ENCODE peak calls at places on chromosome 18, in nine cellular contexts. One of them, this sample, is unnamed.
A peak's percentile ranks its signal among the peaks of the same experiment; 100 is the strongest.

GRCh38 chr18:21366896-21367295 is 124.9 kb downstream of the GREB1L start:
- DNase-seq in GM23248: no peak
- DNase-seq in ascending aorta: no peak
- DNase-seq in mesenchymal stem cell: no peak
- DNase-seq in left ventricle myocardium inferior: no peak
- DNase-seq in BE2C: no peak
- DNase-seq in PC-3: no peak
- DNase-seq in heart left ventricle: no peak
- DNase-seq in tibial artery: no peak
- DNase-seq in this sample: no peak

GRCh38 chr18:48037481-48038271 is 107.2 kb upstream of the SMAD2 start:
- DNase-seq in GM23248: peak; percentile 20
- DNase-seq in ascending aorta: peak; percentile 60
- DNase-seq in mesenchymal stem cell: no peak
- DNase-seq in left ventricle myocardium inferior: peak; percentile 42
- DNase-seq in BE2C: no peak
- DNase-seq in PC-3: no peak
- DNase-seq in heart left ventricle: peak; percentile 44
- DNase-seq in tibial artery: peak; percentile 18
- DNase-seq in this sample: no peak

GRCh38 chr18:22667158-22667557 is 249.4 kb upstream of the CTAGE1 start:
- DNase-seq in GM23248: no peak
- DNase-seq in ascending aorta: no peak
- DNase-seq in mesenchymal stem cell: no peak
- DNase-seq in left ventricle myocardium inferior: no peak
- DNase-seq in BE2C: no peak
- DNase-seq in PC-3: no peak
- DNase-seq in heart left ventricle: no peak
- DNase-seq in tibial artery: no peak
- DNase-seq in this sample: no peak

GRCh38 chr18:48057018-48057417 is 126.6 kb upstream of the SMAD2 start:
- DNase-seq in GM23248: no peak
- DNase-seq in ascending aorta: no peak
- DNase-seq in mesenchymal stem cell: no peak
- DNase-seq in left ventricle myocardium inferior: no peak
- DNase-seq in BE2C: no peak
- DNase-seq in PC-3: no peak
- DNase-seq in heart left ventricle: no peak
- DNase-seq in tibial artery: no peak
- DNase-seq in this sample: no peak

GRCh38 chr18:74905245-74905644 is 303.7 kb downstream of the PTGR3 start:
- DNase-seq in GM23248: no peak
- DNase-seq in ascending aorta: no peak
- DNase-seq in mesenchymal stem cell: no peak
- DNase-seq in left ventricle myocardium inferior: peak; percentile 19
- DNase-seq in BE2C: no peak
- DNase-seq in PC-3: no peak
- DNase-seq in heart left ventricle: no peak
- DNase-seq in tibial artery: no peak
- DNase-seq in this sample: no peak

GRCh38 chr18:23871410-23871809 is 143.1 kb upstream of the TTC39C start:
- DNase-seq in GM23248: no peak
- DNase-seq in ascending aorta: no peak
- DNase-seq in mesenchymal stem cell: peak; percentile 15
- DNase-seq in left ventricle myocardium inferior: peak; percentile 29
- DNase-seq in BE2C: peak; percentile 59
- DNase-seq in PC-3: peak; percentile 89
- DNase-seq in heart left ventricle: peak; percentile 46
- DNase-seq in tibial artery: no peak
- DNase-seq in this sample: no peak

GRCh38 chr18:28204154-28204553 is 27.2 kb upstream of the CDH2 start:
- DNase-seq in GM23248: peak; percentile 87
- DNase-seq in ascending aorta: no peak
- DNase-seq in mesenchymal stem cell: peak; percentile 56
- DNase-seq in left ventricle myocardium inferior: no peak
- DNase-seq in BE2C: no peak
- DNase-seq in PC-3: peak; percentile 96
- DNase-seq in heart left ventricle: no peak
- DNase-seq in tibial artery: no peak
- DNase-seq in this sample: peak; percentile 45

GRCh38 chr18:74898965-74899364 is 301.3 kb downstream of the ZNF407 start:
- DNase-seq in GM23248: peak; percentile 46
- DNase-seq in ascending aorta: no peak
- DNase-seq in mesenchymal stem cell: peak; percentile 22
- DNase-seq in left ventricle myocardium inferior: no peak
- DNase-seq in BE2C: no peak
- DNase-seq in PC-3: peak; percentile 72
- DNase-seq in heart left ventricle: no peak
- DNase-seq in tibial artery: no peak
- DNase-seq in this sample: no peak

GRCh38 chr18:68480196-68480595 is 234.7 kb downstream of the TMX3 start:
- DNase-seq in GM23248: no peak
- DNase-seq in ascending aorta: no peak
- DNase-seq in mesenchymal stem cell: no peak
- DNase-seq in left ventricle myocardium inferior: no peak
- DNase-seq in BE2C: no peak
- DNase-seq in PC-3: no peak
- DNase-seq in heart left ventricle: no peak
- DNase-seq in tibial artery: no peak
- DNase-seq in this sample: no peak

GRCh38 chr18:24672165-24672950 is 211.9 kb downstream of the HRH4 start:
- DNase-seq in GM23248: peak; percentile 7
- DNase-seq in ascending aorta: no peak
- DNase-seq in mesenchymal stem cell: peak; percentile 59
- DNase-seq in left ventricle myocardium inferior: no peak
- DNase-seq in BE2C: no peak
- DNase-seq in PC-3: no peak
- DNase-seq in heart left ventricle: no peak
- DNase-seq in tibial artery: no peak
- DNase-seq in this sample: no peak

GRCh38 chr18:31630549-31630948 is 38.9 kb downstream of the TTR start:
- DNase-seq in GM23248: no peak
- DNase-seq in ascending aorta: no peak
- DNase-seq in mesenchymal stem cell: no peak
- DNase-seq in left ventricle myocardium inferior: no peak
- DNase-seq in BE2C: no peak
- DNase-seq in PC-3: no peak
- DNase-seq in heart left ventricle: no peak
- DNase-seq in tibial artery: no peak
- DNase-seq in this sample: no peak

GRCh38 chr18:56873441-56874140 is 222.4 kb downstream of the WDR7 start:
- DNase-seq in GM23248: no peak
- DNase-seq in ascending aorta: no peak
- DNase-seq in mesenchymal stem cell: no peak
- DNase-seq in left ventricle myocardium inferior: no peak
- DNase-seq in BE2C: no peak
- DNase-seq in PC-3: no peak
- DNase-seq in heart left ventricle: no peak
- DNase-seq in tibial artery: no peak
- DNase-seq in this sample: no peak

GRCh38 chr18:45976581-45977373 is 9.6 kb upstream of the EPG5 start:
- DNase-seq in GM23248: peak; percentile 52
- DNase-seq in ascending aorta: no peak
- DNase-seq in mesenchymal stem cell: no peak
- DNase-seq in left ventricle myocardium inferior: no peak
- DNase-seq in BE2C: no peak
- DNase-seq in PC-3: no peak
- DNase-seq in heart left ventricle: no peak
- DNase-seq in tibial artery: no peak
- DNase-seq in this sample: peak; percentile 38

GRCh38 chr18:22223263-22223960 is 54.0 kb downstream of the GATA6 start:
- DNase-seq in GM23248: peak; percentile 99
- DNase-seq in ascending aorta: peak; percentile 95
- DNase-seq in mesenchymal stem cell: peak; percentile 85
- DNase-seq in left ventricle myocardium inferior: peak; percentile 77
- DNase-seq in BE2C: peak; percentile 34
- DNase-seq in PC-3: peak; percentile 98
- DNase-seq in heart left ventricle: peak; percentile 56
- DNase-seq in tibial artery: peak; percentile 91
- DNase-seq in this sample: peak; percentile 64

GRCh38 chr18:78506031-78506461 is 473.6 kb upstream of the SALL3 start:
- DNase-seq in GM23248: no peak
- DNase-seq in ascending aorta: peak; percentile 24
- DNase-seq in mesenchymal stem cell: no peak
- DNase-seq in left ventricle myocardium inferior: no peak
- DNase-seq in BE2C: no peak
- DNase-seq in PC-3: no peak
- DNase-seq in heart left ventricle: no peak
- DNase-seq in tibial artery: no peak
- DNase-seq in this sample: no peak

GRCh38 chr18:54280206-54280550 is 10.9 kb downstream of the POLI start:
- DNase-seq in GM23248: no peak
- DNase-seq in ascending aorta: no peak
- DNase-seq in mesenchymal stem cell: no peak
- DNase-seq in left ventricle myocardium inferior: no peak
- DNase-seq in BE2C: no peak
- DNase-seq in PC-3: no peak
- DNase-seq in heart left ventricle: no peak
- DNase-seq in tibial artery: no peak
- DNase-seq in this sample: no peak

GRCh38 chr18:23243178-23243577 is 107.9 kb downstream of the CABLES1 start:
- DNase-seq in GM23248: no peak
- DNase-seq in ascending aorta: no peak
- DNase-seq in mesenchymal stem cell: no peak
- DNase-seq in left ventricle myocardium inferior: no peak
- DNase-seq in BE2C: no peak
- DNase-seq in PC-3: no peak
- DNase-seq in heart left ventricle: no peak
- DNase-seq in tibial artery: peak; percentile 40
- DNase-seq in this sample: no peak

GRCh38 chr18:48395646-48396045 is 13.5 kb downstream of the ZBTB7C start:
- DNase-seq in GM23248: no peak
- DNase-seq in ascending aorta: no peak
- DNase-seq in mesenchymal stem cell: no peak
- DNase-seq in left ventricle myocardium inferior: no peak
- DNase-seq in BE2C: no peak
- DNase-seq in PC-3: no peak
- DNase-seq in heart left ventricle: no peak
- DNase-seq in tibial artery: no peak
- DNase-seq in this sample: no peak

GRCh38 chr18:10293966-10294365 is 160.5 kb upstream of the APCDD1 start:
- DNase-seq in GM23248: no peak
- DNase-seq in ascending aorta: no peak
- DNase-seq in mesenchymal stem cell: no peak
- DNase-seq in left ventricle myocardium inferior: no peak
- DNase-seq in BE2C: no peak
- DNase-seq in PC-3: no peak
- DNase-seq in heart left ventricle: no peak
- DNase-seq in tibial artery: no peak
- DNase-seq in this sample: no peak
- H3K4me3 ChIP-seq in GM23248: no peak overlapping the region
- H3K4me3 ChIP-seq in ascending aorta: no peak overlapping the region
- H3K4me3 ChIP-seq in mesenchymal stem cell: no peak overlapping the region
- H3K4me3 ChIP-seq in left ventricle myocardium inferior: no peak overlapping the region
- H3K4me3 ChIP-seq in BE2C: no peak overlapping the region
- H3K4me3 ChIP-seq in PC-3: no peak overlapping the region
- H3K4me3 ChIP-seq in heart left ventricle: no peak overlapping the region
- H3K4me3 ChIP-seq in tibial artery: no peak overlapping the region
- H3K4me3 ChIP-seq in this sample: no peak overlapping the region

DNA sequence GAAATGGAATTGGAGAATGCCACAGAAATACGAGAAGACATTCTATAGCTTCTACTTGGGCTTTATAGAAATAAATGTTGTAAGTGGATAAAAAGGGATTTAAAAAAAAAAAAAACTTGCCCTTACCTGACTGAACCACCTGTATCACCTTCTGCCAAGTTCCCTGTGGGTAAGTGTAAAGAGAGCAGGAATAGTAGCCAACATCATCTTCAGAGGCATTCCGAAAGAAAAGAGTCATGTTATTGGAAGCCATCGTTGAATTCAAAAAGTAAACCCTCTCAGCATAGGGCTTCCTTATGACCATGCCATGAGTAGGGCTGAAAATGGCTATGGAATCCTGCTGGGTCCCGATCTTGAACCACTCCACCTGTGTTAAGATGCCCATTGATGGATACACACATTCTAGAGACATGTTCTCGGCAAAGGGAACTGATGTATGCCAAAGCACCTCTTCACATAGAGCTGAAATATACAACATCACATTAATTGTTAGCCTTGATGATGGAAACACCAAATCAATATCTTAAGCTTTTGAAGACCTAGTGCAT is 991 bp downstream of the CD226 start:
- DNase-seq in GM23248: no peak
- DNase-seq in ascending aorta: no peak
- DNase-seq in mesenchymal stem cell: no peak
- DNase-seq in left ventricle myocardium inferior: no peak
- DNase-seq in BE2C: no peak
- DNase-seq in PC-3: no peak
- DNase-seq in heart left ventricle: no peak
- DNase-seq in tibial artery: no peak
- DNase-seq in this sample: no peak
- H3K4me1 ChIP-seq in GM23248: peaks cover 7% of the 10 kb centered on the region
- H3K4me1 ChIP-seq in ascending aorta: no peaks in the 10 kb centered on the region
- H3K4me1 ChIP-seq in mesenchymal stem cell: peaks cover 2% of the 10 kb centered on the region
- H3K4me1 ChIP-seq in left ventricle myocardium inferior: peaks cover 23% of the 10 kb centered on the region
- H3K4me1 ChIP-seq in BE2C: no peaks in the 10 kb centered on the region
- H3K4me1 ChIP-seq in PC-3: no peaks in the 10 kb centered on the region
- H3K4me1 ChIP-seq in heart left ventricle: no peaks in the 10 kb centered on the region
- H3K4me1 ChIP-seq in tibial artery: peaks cover 14% of the 10 kb centered on the region
- H3K4me1 ChIP-seq in this sample: peaks cover 4% of the 10 kb centered on the region

GRCh38 chr18:2894131-2894840 is 47.5 kb downstream of the EMILIN2 start:
- DNase-seq in GM23248: no peak
- DNase-seq in ascending aorta: peak; percentile 58
- DNase-seq in mesenchymal stem cell: no peak
- DNase-seq in left ventricle myocardium inferior: peak; percentile 75
- DNase-seq in BE2C: no peak
- DNase-seq in PC-3: no peak
- DNase-seq in heart left ventricle: peak; percentile 78
- DNase-seq in tibial artery: no peak
- DNase-seq in this sample: no peak
- H3K4me3 ChIP-seq in GM23248: no peak overlapping the region
- H3K4me3 ChIP-seq in ascending aorta: no peak overlapping the region
- H3K4me3 ChIP-seq in mesenchymal stem cell: no peak overlapping the region
- H3K4me3 ChIP-seq in left ventricle myocardium inferior: peak overlapping the region; percentile 1
- H3K4me3 ChIP-seq in BE2C: no peak overlapping the region
- H3K4me3 ChIP-seq in PC-3: no peak overlapping the region
- H3K4me3 ChIP-seq in heart left ventricle: no peak overlapping the region
- H3K4me3 ChIP-seq in tibial artery: no peak overlapping the region
- H3K4me3 ChIP-seq in this sample: no peak overlapping the region

DNA sequence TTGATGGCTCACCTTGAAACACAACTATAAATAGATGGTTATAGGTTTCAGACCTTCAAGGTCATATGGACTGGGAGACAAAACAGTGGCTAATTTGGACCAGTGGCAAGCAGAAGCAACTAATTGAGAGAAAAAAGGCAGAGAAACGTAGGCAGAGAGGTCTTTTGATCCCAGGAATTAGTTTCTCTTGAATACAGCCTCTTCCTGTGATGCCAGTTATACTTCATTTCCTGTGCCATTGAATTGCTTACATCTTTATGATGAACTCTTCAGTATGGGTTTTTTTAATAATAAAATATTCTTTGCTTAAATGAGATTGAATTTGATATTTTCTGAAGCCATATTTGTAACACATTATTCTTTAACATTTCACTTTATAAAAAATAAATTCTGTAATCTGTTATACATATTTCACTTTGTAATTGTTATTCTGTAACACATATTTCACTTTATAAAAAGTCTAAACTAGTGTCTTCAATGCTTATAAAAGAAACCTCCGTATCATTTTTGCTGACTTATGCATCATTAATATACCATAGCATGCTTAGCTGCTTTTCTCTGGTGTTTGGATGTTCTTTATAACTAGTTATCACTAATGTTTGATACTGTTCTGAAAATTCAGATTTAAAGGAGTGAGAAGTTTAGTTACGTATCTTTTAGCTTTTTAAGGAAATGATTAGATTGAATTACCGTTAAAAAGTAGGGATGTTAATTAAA is 8.9 kb downstream of the VAPA start:
- DNase-seq in GM23248: no peak
- DNase-seq in ascending aorta: no peak
- DNase-seq in mesenchymal stem cell: no peak
- DNase-seq in left ventricle myocardium inferior: no peak
- DNase-seq in BE2C: no peak
- DNase-seq in PC-3: no peak
- DNase-seq in heart left ventricle: no peak
- DNase-seq in tibial artery: no peak
- DNase-seq in this sample: no peak
- H3K4me1 ChIP-seq in GM23248: peaks cover 61% of the 10 kb centered on the region
- H3K4me1 ChIP-seq in ascending aorta: peaks cover 61% of the 10 kb centered on the region
- H3K4me1 ChIP-seq in mesenchymal stem cell: peaks cover 3% of the 10 kb centered on the region
- H3K4me1 ChIP-seq in left ventricle myocardium inferior: peaks cover 99% of the 10 kb centered on the region
- H3K4me1 ChIP-seq in BE2C: no peaks in the 10 kb centered on the region
- H3K4me1 ChIP-seq in PC-3: peaks cover 21% of the 10 kb centered on the region
- H3K4me1 ChIP-seq in heart left ventricle: peaks cover 74% of the 10 kb centered on the region
- H3K4me1 ChIP-seq in tibial artery: peaks cover 98% of the 10 kb centered on the region
- H3K4me1 ChIP-seq in this sample: peaks cover 63% of the 10 kb centered on the region

This sample was measured in adipocyte.